ENCODE peak calls at places on chromosomes 16 and 17, in nine cellular contexts. L, S, G, D, W, Q, H, T and C are unnamed samples.

GRCh38 chr17:14986127-14986526 is 279.0 kb downstream of the PMP22 start:
- DNase-seq in W (no peak), T (no peak), Q (no peak), S (no peak), G (no peak), L (no peak), D (no peak), H (no peak), C (no peak)

GRCh38 chr17:77735341-77736206 is 222.9 kb upstream of the TNRC6C start:
- DNase-seq in L (no peak), Q (no peak), G (peak), S (no peak), D (peak), H (peak), W (peak), T (peak), C (no peak)

GRCh38 chr17:51769231-51769630 is 389.3 kb downstream of the CA10 start:
- DNase-seq in T (no peak), D (no peak), S (no peak), H (no peak), Q (no peak), G (no peak), W (no peak), L (no peak), C (no peak)

GRCh38 chr16:30186782-30187555 is 3.6 kb downstream of the CORO1A start:
- DNase-seq in Q (peak), H (peak), S (peak), D (peak), L (peak), G (peak), W (peak), T (peak), C (peak)

GRCh38 chr16:84467256-84467655 is 37.2 kb downstream of the MEAK7 start:
- DNase-seq in G (peak), L (no peak), T (no peak), S (no peak), W (no peak), H (no peak), D (no peak), Q (no peak), C (no peak)

GRCh38 chr17:10198509-10199249 is at the start of gene GAS7:
- DNase-seq in S (peak), H (no peak), L (peak), G (peak), D (peak), T (peak), Q (peak), W (peak), C (peak)

GRCh38 chr17:77388384-77389306 is 247.9 kb downstream of the SEC14L1 start:
- DNase-seq in W (no peak), Q (no peak), G (no peak), L (no peak), H (no peak), T (no peak), D (no peak), S (no peak), C (no peak)

GRCh38 chr16:85674418-85674755 is 14.4 kb downstream of the GINS2 start:
- DNase-seq in S (no peak), Q (no peak), H (no peak), L (no peak), G (no peak), D (no peak), T (no peak), W (no peak), C (no peak)

GRCh38 chr17:49508061-49508865 is 13.2 kb downstream of the NGFR start:
- DNase-seq in W (no peak), H (no peak), T (no peak), S (no peak), G (no peak), L (no peak), D (peak), Q (peak), C (no peak)

GRCh38 chr16:85426806-85427205 is 186.3 kb upstream of the GSE1 start:
- DNase-seq in Q (no peak), D (no peak), H (no peak), L (no peak), W (no peak), G (no peak), T (no peak), S (no peak), C (peak)

GRCh38 chr16:53502331-53503269 is at the start of gene AKTIP:
- DNase-seq in D (peak), W (peak), L (peak), T (peak), S (peak), Q (peak), G (peak), H (peak), C (peak)

GRCh38 chr16:75483222-75483621 is 12.0 kb downstream of the CHST6 start:
- DNase-seq in G (peak), S (no peak), H (no peak), L (no peak), D (no peak), T (no peak), W (no peak), Q (peak), C (no peak)

GRCh38 chr17:50959341-50959740 is 93.2 kb upstream of the TOB1 start:
- DNase-seq in Q (no peak), S (no peak), G (no peak), T (no peak), W (no peak), D (no peak), H (no peak), L (no peak), C (no peak)

GRCh38 chr16:86975445-86975844 is 341.7 kb downstream of the C16orf95 start:
- DNase-seq in L (no peak), H (no peak), Q (no peak), S (no peak), T (peak), G (peak), W (no peak), D (peak), C (peak)

GRCh38 chr16:76780556-76780955 is 410.4 kb upstream of the MON1B start:
- DNase-seq in T (peak), L (no peak), S (no peak), Q (peak), H (no peak), D (no peak), W (no peak), G (no peak), C (no peak)

GRCh38 chr17:39617446-39618251 is 9.1 kb upstream of the PPP1R1B start:
- DNase-seq in T (peak), G (peak), S (peak), H (peak), D (no peak), W (no peak), L (no peak), Q (peak), C (peak)

GRCh38 chr17:32875904-32876413 is 965 bp downstream of the MYO1D start:
- DNase-seq in G (no peak), Q (no peak), W (no peak), L (no peak), D (no peak), H (no peak), T (peak), S (no peak), C (no peak)

GRCh38 chr17:44097110-44097810 is 26.2 kb downstream of the HDAC5 start:
- DNase-seq in D (no peak), T (peak), S (peak), H (no peak), L (no peak), G (no peak), W (no peak), Q (no peak), C (no peak)

GRCh38 chr17:39130205-39130604 is 21.2 kb downstream of the PLXDC1 start:
- DNase-seq in W (no peak), S (no peak), Q (no peak), L (no peak), H (no peak), D (no peak), T (no peak), G (no peak), C (no peak)

GRCh38 chr16:9049241-9049640 is 42.2 kb upstream of the HAPSTR1 start:
- DNase-seq in T (peak), G (no peak), W (no peak), Q (no peak), D (no peak), L (no peak), H (no peak), S (no peak), C (no peak)

GRCh38 chr17:29778936-29779811 is 150.9 kb downstream of the SSH2 start:
- DNase-seq in T (peak), H (peak), G (peak), W (peak), D (peak), Q (peak), L (peak), S (peak), C (peak)

GRCh38 chr17:66533572-66533971 is 231.2 kb downstream of the PRKCA start:
- DNase-seq in T (peak), S (no peak), H (no peak), Q (peak), G (no peak), L (no peak), D (peak), W (peak), C (no peak)
- TF ChIP-seq CTCF in T (no peak), S (no peak), H (no peak), Q (no peak), G (no peak), L (no peak), D (no peak), W (no peak), C (no peak)

GRCh38 chr16:17998550-17998949 is 338.0 kb downstream of the NPIPA8 start:
- DNase-seq in D (no peak), T (no peak), Q (no peak), H (no peak), L (no peak), S (no peak), G (no peak), W (no peak), C (no peak)

DNA sequence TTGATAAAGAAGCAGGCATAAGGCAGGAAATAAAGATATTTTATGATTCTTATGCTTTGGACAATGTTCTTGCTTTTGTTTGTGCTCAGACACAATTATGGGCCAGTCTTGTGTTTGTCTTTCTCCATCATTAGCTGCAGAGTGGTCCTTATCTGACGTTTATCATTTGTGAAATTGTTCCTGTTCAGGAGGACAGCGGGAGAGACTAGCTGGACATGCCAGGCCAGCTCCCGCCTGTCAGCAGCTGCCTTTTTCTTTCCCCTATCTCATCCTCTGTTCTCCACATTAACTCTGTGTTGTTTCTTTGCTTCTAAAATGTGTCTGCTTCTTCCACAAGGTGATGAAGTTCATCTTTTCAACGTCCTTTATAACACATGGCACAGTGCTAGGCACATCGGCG is 333.5 kb downstream of the NPIPA8 start:
- DNase-seq in G (no peak), D (no peak), L (no peak), W (no peak), S (no peak), T (no peak), Q (no peak), H (no peak), C (no peak)
- TF ChIP-seq CTCF in G (no peak), D (no peak), L (no peak), W (no peak), S (no peak), T (no peak), Q (no peak), H (no peak), C (no peak)

GRCh38 chr17:57329380-57330214 is 73.3 kb downstream of the MSI2 start:
- DNase-seq in H (no peak), Q (no peak), G (no peak), S (peak), D (no peak), W (no peak), T (no peak), L (no peak), C (no peak)
- TF ChIP-seq CTCF in H (no peak), Q (no peak), G (no peak), S (no peak), D (no peak), W (no peak), T (no peak), L (no peak), C (no peak)

DNA sequence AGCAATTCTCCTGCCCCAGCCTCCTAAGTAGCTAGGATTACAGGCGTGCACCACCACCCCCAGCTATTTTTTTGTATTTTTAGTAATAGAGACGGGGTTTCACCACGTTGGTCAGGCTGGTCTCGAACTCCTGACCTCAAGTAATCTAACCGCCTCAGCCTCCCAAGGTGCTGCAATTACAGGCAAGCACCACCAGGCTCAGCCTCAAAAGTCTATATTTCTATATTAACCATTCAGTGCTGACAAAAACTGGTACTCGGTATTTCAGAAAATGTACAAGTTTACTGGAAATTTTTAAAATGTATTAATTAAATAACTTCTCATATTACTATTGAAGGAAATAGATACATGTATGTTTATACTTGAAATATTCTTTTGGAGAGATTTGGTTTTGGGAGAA is 1.4 kb upstream of the HEXD start:
- DNase-seq in W (no peak), H (no peak), L (no peak), D (no peak), S (no peak), T (no peak), G (no peak), Q (no peak), C (peak)
- TF ChIP-seq CTCF in W (peak), H (no peak), L (no peak), D (peak), S (no peak), T (peak), G (peak), Q (no peak), C (peak)

GRCh38 chr17:59476413-59476812 is 89.0 kb upstream of the DHX40 start:
- DNase-seq in Q (no peak), S (no peak), T (no peak), L (no peak), H (no peak), W (no peak), G (no peak), D (no peak), C (no peak)
- TF ChIP-seq CTCF in Q (no peak), S (no peak), T (no peak), L (no peak), H (no peak), W (no peak), G (no peak), D (no peak), C (no peak)

GRCh38 chr16:88060524-88061219 is 109.4 kb downstream of the BANP start:
- DNase-seq in L (no peak), H (no peak), Q (no peak), T (no peak), S (no peak), G (no peak), D (no peak), W (no peak), C (no peak)
- TF ChIP-seq CTCF in L (no peak), H (no peak), Q (no peak), T (no peak), S (no peak), G (no peak), D (peak), W (no peak), C (no peak)

GRCh38 chr17:18087610-18088491 is at the start of gene DRG2:
- DNase-seq in T (peak), S (peak), L (peak), H (peak), D (peak), G (peak), W (peak), Q (peak), C (peak)
- TF ChIP-seq CTCF in T (no peak), S (no peak), L (no peak), H (no peak), D (no peak), G (peak), W (peak), Q (no peak), C (no peak)

DNA sequence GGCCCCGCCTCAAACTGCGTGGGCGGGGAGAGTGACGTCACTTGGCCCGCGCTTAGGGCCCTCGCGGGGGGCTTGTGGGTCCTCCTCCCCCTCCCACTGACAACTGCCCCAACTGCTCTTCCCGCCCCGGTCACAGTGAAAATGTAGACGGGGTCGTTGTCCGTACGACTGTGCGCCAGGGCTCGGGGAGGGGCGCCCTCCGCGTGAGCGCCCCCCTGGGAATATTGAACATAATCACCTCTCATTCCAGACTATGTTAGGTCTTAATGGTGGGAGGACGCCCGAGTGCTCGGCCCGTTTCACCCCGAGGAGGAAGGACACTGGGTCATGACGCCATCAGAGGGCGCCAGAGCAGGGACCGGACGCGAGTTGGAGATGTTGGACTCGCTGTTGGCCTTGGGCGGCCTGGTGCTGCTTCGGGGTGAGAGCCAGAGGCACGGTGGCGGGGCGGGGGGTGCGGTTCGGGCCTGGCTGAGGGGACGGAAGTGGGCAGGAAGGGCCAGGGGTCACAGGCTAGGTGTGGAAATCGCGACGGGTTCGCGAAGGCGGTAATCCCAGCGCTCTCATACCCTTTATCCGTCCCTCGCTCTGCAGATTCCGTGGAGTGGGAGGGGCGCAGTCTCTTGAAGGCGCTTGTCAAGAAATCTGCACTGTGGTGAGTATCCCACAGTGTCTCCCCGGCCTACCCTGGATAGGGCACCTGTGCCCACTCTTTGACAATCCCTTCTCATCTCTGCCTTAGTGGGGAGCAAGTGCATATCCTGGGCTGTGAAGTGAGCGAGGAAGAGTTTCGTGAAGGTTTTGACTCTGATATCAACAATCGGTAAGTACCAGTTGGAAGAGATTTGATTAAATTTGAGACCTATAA is at the start of gene ELP5:
- DNase-seq in H (peak), L (peak), T (peak), G (peak), Q (peak), D (peak), W (peak), S (peak), C (peak)
- TF ChIP-seq CTCF in H (peak), L (peak), T (no peak), G (peak), Q (no peak), D (no peak), W (peak), S (no peak), C (no peak)